ENCODE peak calls at places on chromosomes 13 and 19, in ten cellular contexts. P, J, B, V, S, K, D, O, Q and X are unnamed samples.
A peak's percentile ranks its signal among the peaks of the same experiment; 100 is the strongest.

GRCh38 chr19:51703655-51704515 is 10.8 kb downstream of the SPACA6 start:
- DNase-seq in O (peak; percentile 93), S (peak; percentile 96), D (peak; percentile 96), B (peak; percentile 97), K (peak; percentile 96), V (peak; percentile 94), P (peak; percentile 95), J (peak; percentile 98), Q (peak; percentile 98), X (peak; percentile 75)

GRCh38 chr19:35070471-35070870 is 28.9 kb downstream of the HPN start:
- DNase-seq in J (no peak), P (no peak), S (no peak), K (no peak), O (no peak), B (no peak), V (no peak), D (no peak), Q (no peak), X (no peak)

GRCh38 chr13:104796581-104796980 is 1730.4 kb upstream of the SLC10A2 start:
- DNase-seq in D (no peak), B (no peak), Q (peak; percentile 9), K (no peak), V (no peak), O (no peak), J (no peak), P (no peak), S (no peak), X (no peak)

GRCh38 chr13:27081893-27082292 is 89.7 kb downstream of the USP12 start:
- DNase-seq in K (no peak), Q (no peak), B (no peak), J (no peak), P (no peak), V (no peak), D (no peak), O (no peak), S (no peak), X (no peak)

GRCh38 chr19:38055040-38055439 is 148.0 kb downstream of the SIPA1L3 start:
- DNase-seq in V (no peak), O (no peak), J (no peak), K (no peak), D (no peak), S (no peak), B (no peak), P (no peak), Q (no peak), X (no peak)

GRCh38 chr13:113819731-113820715 is 43.9 kb downstream of the GAS6 start:
- DNase-seq in D (no peak), S (no peak), B (peak; percentile 61), V (no peak), Q (peak; percentile 74), K (no peak), J (no peak), P (no peak), O (peak; percentile 38), X (no peak)

GRCh38 chr13:72823081-72823480 is 41.1 kb downstream of the PIBF1 start:
- DNase-seq in J (no peak), S (no peak), P (no peak), O (no peak), V (no peak), D (no peak), K (no peak), B (no peak), Q (no peak), X (no peak)

GRCh38 chr19:23882493-23882892 is 32.2 kb upstream of the ZNF726 start:
- DNase-seq in D (no peak), B (no peak), J (no peak), O (no peak), V (no peak), K (no peak), P (no peak), Q (peak; percentile 44), S (no peak), X (peak; percentile 26)

GRCh38 chr19:11291991-11292390 is 4.0 kb upstream of the TSPAN16 start:
- DNase-seq in B (no peak), V (peak; percentile 56), K (no peak), J (no peak), S (no peak), D (peak; percentile 25), P (no peak), Q (no peak), O (no peak), X (no peak)

GRCh38 chr13:48978942-48979601 is 3.4 kb downstream of the FNDC3A start:
- DNase-seq in V (no peak), O (peak; percentile 1), J (no peak), Q (no peak), B (no peak), S (no peak), P (no peak), D (no peak), K (no peak), X (no peak)

GRCh38 chr19:40539070-40539469 is 37.6 kb upstream of the SHKBP1 start:
- DNase-seq in D (no peak), S (no peak), B (no peak), O (no peak), P (no peak), K (no peak), V (no peak), Q (no peak), J (no peak), X (no peak)

DNA sequence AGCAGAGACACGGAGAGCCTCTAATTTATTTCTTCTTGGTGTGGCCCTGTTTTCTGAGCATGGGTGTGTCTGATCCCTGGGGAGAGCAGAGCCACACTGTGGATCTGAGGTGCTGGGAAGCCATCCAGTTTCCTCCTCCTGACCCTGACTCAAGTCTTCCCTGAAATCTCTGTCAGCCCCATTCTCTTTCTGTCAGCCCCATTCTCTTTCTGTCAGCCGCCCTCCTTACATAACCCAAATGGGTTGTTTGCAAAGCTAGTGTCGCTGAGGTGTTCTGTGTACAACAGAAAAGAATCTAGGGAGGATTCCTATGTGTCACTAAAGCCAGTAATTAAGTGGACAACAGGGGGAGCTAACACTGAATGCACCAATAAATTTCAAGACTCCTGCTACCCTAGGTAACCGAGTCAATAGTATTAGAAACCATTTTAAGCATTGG is 50.2 kb downstream of the LRCH1 start:
- DNase-seq in K (no peak), P (no peak), Q (no peak), S (no peak), V (no peak), B (no peak), J (no peak), D (no peak), O (peak; percentile 17), X (no peak)
- TF ChIP-seq CTCF in K (no peak), P (no peak), Q (peak; percentile 26), S (peak; percentile 52), V (peak; percentile 25), B (no peak), J (peak; percentile 31), D (no peak), O (peak; percentile 38), X (peak; percentile 22)

GRCh38 chr19:18300930-18301717 is 19.7 kb upstream of the JUND start:
- DNase-seq in S (no peak), O (peak; percentile 73), Q (peak; percentile 90), B (peak; percentile 87), K (no peak), P (no peak), V (peak; percentile 78), J (no peak), D (no peak), X (no peak)
- TF ChIP-seq CTCF in S (no peak), O (no peak), Q (no peak), B (no peak), K (no peak), P (no peak), V (no peak), J (no peak), D (no peak), X (no peak)

GRCh38 chr13:102771298-102772041 is 2.1 kb downstream of the TEX30 start:
- DNase-seq in S (no peak), D (peak; percentile 23), B (no peak), O (no peak), K (no peak), J (no peak), V (no peak), P (no peak), Q (no peak), X (no peak)

GRCh38 chr13:102772042-102772425 is 1.6 kb downstream of the TEX30 start:
- DNase-seq in K (no peak), B (no peak), Q (no peak), S (no peak), V (no peak), D (peak; percentile 58), J (no peak), P (no peak), O (no peak), X (no peak)

GRCh38 chr13:102768914-102769313 is 4.7 kb downstream of the TEX30 start:
- DNase-seq in V (no peak), Q (no peak), O (peak; percentile 15), B (no peak), K (no peak), S (no peak), P (no peak), D (no peak), J (no peak), X (no peak)

GRCh38 chr13:102769679-102770078 is 3.9 kb downstream of the TEX30 start:
- DNase-seq in S (no peak), P (no peak), J (no peak), K (no peak), D (no peak), O (no peak), V (no peak), Q (peak; percentile 22), B (no peak), X (no peak)

GRCh38 chr13:102770435-102770834 is 3.2 kb downstream of the TEX30 start:
- DNase-seq in O (no peak), Q (peak; percentile 29), V (no peak), D (no peak), B (no peak), P (no peak), K (no peak), J (no peak), S (no peak), X (no peak)
- TF ChIP-seq CTCF in O (no peak), Q (no peak), V (no peak), D (no peak), B (no peak), P (no peak), K (no peak), J (no peak), S (no peak), X (no peak)

DNA sequence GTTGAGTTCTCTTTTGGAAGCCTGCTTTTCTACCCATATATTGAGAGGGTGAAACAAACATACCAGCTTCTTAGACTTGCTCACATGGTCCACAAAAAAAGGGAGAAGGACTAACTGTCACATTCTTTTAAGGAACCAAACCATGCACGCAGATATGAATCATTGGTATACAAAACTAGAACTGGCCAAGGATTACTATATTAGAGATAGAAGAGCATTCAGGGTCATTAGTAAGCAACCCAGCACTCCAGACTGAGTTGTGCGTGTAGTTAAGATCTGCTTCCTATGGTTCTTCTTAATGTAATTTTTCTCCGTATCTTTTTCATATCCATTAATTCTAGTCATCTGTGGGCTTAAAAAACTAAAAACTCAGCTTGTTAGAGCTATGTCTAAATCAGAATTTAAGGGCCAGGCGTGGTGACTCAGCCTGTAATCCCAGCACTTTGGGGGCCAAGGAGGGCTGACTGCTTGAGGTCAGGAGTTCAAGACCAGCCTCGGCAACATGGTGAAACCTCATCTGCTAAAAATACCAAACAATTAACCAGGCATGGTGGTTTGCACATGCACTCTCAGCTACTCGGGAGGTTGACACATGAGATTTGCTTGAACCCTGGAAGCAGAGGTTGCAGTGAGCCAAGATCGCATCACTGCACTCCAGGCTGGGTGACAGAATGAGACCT is 19.6 kb downstream of the ALG5 start:
- DNase-seq in P (no peak), S (no peak), J (no peak), Q (peak; percentile 36), V (no peak), D (no peak), B (no peak), O (peak; percentile 37), K (no peak), X (no peak)
- TF ChIP-seq CTCF in P (no peak), S (no peak), J (no peak), Q (no peak), V (no peak), D (no peak), B (no peak), O (no peak), K (no peak), X (no peak)